ENCODE peak calls at places on chromosomes 11 and 22, in five cellular contexts. U, P, N, Z and J are unnamed samples.

GRCh38 chr11:67417425-67417824 is 1.9 kb downstream of the CARNS1 start:
- DNase-seq in N (no peak), U (no peak), Z (no peak), P (no peak), J (no peak)

GRCh38 chr11:128359515-128359914 is 227.8 kb downstream of the ETS1 start:
- DNase-seq in N (no peak), Z (peak; percentile 50), U (no peak), P (no peak), J (no peak)

GRCh38 chr11:119742263-119742861 is 13.4 kb upstream of the NECTIN1 start:
- DNase-seq in P (no peak), N (no peak), Z (peak; percentile 42), U (no peak), J (no peak)

GRCh38 chr22:30396871-30397655 is at the start of gene SEC14L2:
- DNase-seq in N (no peak), Z (peak; percentile 49), P (peak; percentile 33), U (no peak), J (no peak)

GRCh38 chr11:44277097-44278090 is 32.5 kb downstream of the ALX4 start:
- DNase-seq in Z (no peak), U (no peak), N (no peak), P (no peak), J (no peak)

GRCh38 chr11:35367491-35367890 is 51.9 kb downstream of the SLC1A2 start:
- DNase-seq in Z (peak; percentile 82), N (no peak), P (no peak), U (peak; percentile 56), J (no peak)

GRCh38 chr11:73173755-73174494 is 31.8 kb upstream of the FCHSD2 start:
- DNase-seq in U (no peak), N (no peak), Z (no peak), P (no peak), J (no peak)

GRCh38 chr11:64534950-64535349 is 56.1 kb upstream of the SLC22A12 start:
- DNase-seq in N (no peak), P (no peak), U (no peak), Z (no peak), J (no peak)

GRCh38 chr11:130070109-130070828 is 575 bp downstream of the APLP2 start:
- DNase-seq in Z (peak; percentile 32), U (no peak), P (no peak), N (no peak), J (no peak)

GRCh38 chr22:26586556-26587325 is 3.2 kb downstream of the TPST2 start:
- DNase-seq in U (no peak), Z (no peak), P (no peak), N (no peak), J (no peak)

GRCh38 chr22:28141614-28142013 is 222.6 kb upstream of the PITPNB start:
- DNase-seq in Z (peak; percentile 92), N (peak; percentile 65), P (no peak), U (peak; percentile 45), J (peak; percentile 57)

GRCh38 chr11:128824199-128825049 is 42.7 kb downstream of the KCNJ1 start:
- DNase-seq in N (no peak), P (no peak), U (no peak), Z (no peak), J (no peak)

GRCh38 chr11:96095884-96096301 is 172.0 kb upstream of the MTMR2 start:
- DNase-seq in N (no peak), P (no peak), U (no peak), Z (no peak), J (no peak)

GRCh38 chr22:32650553-32651345 is 150.8 kb upstream of the TIMP3 start:
- DNase-seq in N (no peak), P (no peak), Z (peak; percentile 57), U (no peak), J (no peak)

GRCh38 chr22:49763696-49764095 is 64.0 kb downstream of the BRD1 start:
- DNase-seq in N (no peak), U (no peak), P (no peak), Z (no peak), J (no peak)

GRCh38 chr11:130775306-130776043 is 140.8 kb downstream of the SNX19 start:
- DNase-seq in Z (peak; percentile 90), P (peak; percentile 35), U (no peak), N (peak; percentile 57), J (peak; percentile 79)

GRCh38 chr11:104333977-104334376 is 170.0 kb upstream of the PDGFD start:
- DNase-seq in U (no peak), Z (no peak), N (no peak), P (peak; percentile 34), J (no peak)

GRCh38 chr11:17457361-17458104 is 19.1 kb downstream of the ABCC8 start:
- DNase-seq in P (no peak), Z (no peak), U (no peak), N (no peak), J (no peak)

GRCh38 chr11:80937831-80938230 is 1497.0 kb upstream of the TENM4 start:
- DNase-seq in U (no peak), P (no peak), N (no peak), Z (peak; percentile 33), J (no peak)

GRCh38 chr22:29647954-29648737 is 44.7 kb downstream of the NF2 start:
- DNase-seq in Z (no peak), N (no peak), P (no peak), U (no peak), J (no peak)

GRCh38 chr11:31772412-31772811 is 38.7 kb downstream of the PAX6 start:
- DNase-seq in Z (peak; percentile 13), N (no peak), U (no peak), P (no peak), J (no peak)
- TF ChIP-seq CTCF in Z (no peak), N (no peak), U (no peak), P (no peak), J (no peak)

GRCh38 chr22:47151490-47151889 is 389.0 kb downstream of the TBC1D22A start:
- DNase-seq in U (no peak), N (no peak), P (no peak), Z (peak; percentile 52), J (no peak)
- H3K4me3 ChIP-seq in U (no peak overlapping the region), N (no peak overlapping the region), P (no peak overlapping the region), Z (no peak overlapping the region), J (no peak overlapping the region)

GRCh38 chr11:83558281-83558680 is 272.1 kb upstream of the CCDC90B start:
- DNase-seq in U (no peak), N (no peak), P (no peak), Z (no peak), J (no peak)
- TF ChIP-seq CTCF in U (no peak), N (no peak), P (no peak), Z (no peak), J (no peak)

DNA sequence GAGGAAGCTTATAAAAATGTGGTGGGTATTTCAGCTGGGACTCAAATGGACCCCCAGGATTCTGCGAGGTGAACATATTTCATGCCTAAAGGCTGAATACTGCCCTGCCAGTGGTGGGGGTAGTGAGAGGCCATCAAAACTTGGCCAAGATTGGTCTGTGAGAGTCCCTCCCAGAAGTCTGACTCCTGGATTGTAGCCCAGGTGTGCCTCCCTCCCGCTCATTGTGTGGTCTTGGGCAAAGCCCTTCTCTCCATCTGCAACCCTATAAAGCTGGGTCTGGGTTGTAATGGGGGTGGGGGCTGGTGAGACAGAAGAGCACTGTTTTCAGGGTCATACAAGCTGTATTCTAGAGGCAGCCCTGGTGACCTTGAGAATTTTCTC is 888 bp downstream of the HTATIP2 start:
- DNase-seq in P (no peak), N (no peak), Z (no peak), U (no peak), J (no peak)
- H3K4me3 ChIP-seq in P (peak overlapping the region; percentile 63), N (peak overlapping the region; percentile 68), Z (peak overlapping the region; percentile 85), U (peak overlapping the region; percentile 63), J (peak overlapping the region; percentile 63)

GRCh38 chr11:58578635-58579191 is at the start of gene ZFP91:
- DNase-seq in U (peak; percentile 97), P (peak; percentile 98), Z (peak; percentile 97), N (peak; percentile 92), J (peak; percentile 85)
- TF ChIP-seq CTCF in U (no peak), P (no peak), Z (no peak), N (no peak), J (no peak)

DNA sequence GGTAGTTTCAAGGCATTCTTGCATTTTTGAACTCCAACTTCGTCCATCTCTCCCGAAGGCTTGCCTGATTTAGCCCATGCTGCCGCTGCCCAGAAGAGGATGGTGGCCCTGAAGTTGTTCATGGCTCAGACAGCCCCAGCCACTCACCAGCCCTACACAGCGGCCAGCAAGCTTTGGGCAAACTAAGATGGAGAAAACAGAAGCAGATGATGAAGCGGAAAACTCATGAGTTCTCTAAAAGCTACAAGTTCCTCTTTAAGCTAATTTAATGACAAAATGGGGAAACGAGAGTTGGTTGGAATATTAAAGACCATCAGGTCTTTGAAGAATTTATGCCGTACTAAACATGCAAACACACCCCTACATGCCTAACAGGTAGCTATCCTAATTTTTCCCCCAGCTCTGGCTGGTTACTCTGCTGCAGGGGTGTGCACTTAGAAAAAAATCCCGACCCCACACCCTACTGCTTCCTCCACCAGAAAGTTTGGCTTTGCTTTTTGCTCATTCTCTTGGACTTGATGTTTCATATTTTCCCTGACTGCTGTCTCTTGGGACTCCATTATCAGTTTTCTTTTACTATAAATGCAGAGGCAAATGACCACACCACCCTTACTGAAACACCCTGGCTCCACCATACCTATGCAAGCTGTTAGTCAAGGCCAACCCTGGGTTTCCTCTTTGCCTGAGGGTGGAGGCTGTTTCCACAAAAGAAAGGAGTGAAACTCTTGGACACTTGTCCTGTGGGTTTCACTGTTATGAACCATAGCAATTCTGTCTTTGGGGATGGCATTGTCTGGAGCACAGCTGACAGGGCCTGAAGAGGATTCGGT is at the start of gene MPEG1:
- DNase-seq in U (no peak), N (no peak), P (no peak), Z (no peak), J (no peak)
- H3K4me3 ChIP-seq in U (no peak within 1 kb of the TSS), N (no peak within 1 kb of the TSS), P (no peak within 1 kb of the TSS), Z (no peak within 1 kb of the TSS), J (no peak within 1 kb of the TSS)

GRCh38 chr11:65872555-65873279 is at the start of gene EFEMP2:
- DNase-seq in U (no peak), Z (peak; percentile 56), N (no peak), P (no peak), J (no peak)

GRCh38 chr11:65873280-65874156 is 918 bp upstream of the EFEMP2 start:
- DNase-seq in P (peak; percentile 92), N (no peak), Z (peak; percentile 86), U (peak; percentile 78), J (no peak)

GRCh38 chr11:65870706-65871681 is 1.6 kb downstream of the EFEMP2 start:
- DNase-seq in Z (no peak), U (no peak), N (no peak), P (no peak), J (no peak)

GRCh38 chr11:65870307-65870658 is 2.3 kb downstream of the EFEMP2 start:
- DNase-seq in P (no peak), N (no peak), U (no peak), Z (no peak), J (no peak)

DNA sequence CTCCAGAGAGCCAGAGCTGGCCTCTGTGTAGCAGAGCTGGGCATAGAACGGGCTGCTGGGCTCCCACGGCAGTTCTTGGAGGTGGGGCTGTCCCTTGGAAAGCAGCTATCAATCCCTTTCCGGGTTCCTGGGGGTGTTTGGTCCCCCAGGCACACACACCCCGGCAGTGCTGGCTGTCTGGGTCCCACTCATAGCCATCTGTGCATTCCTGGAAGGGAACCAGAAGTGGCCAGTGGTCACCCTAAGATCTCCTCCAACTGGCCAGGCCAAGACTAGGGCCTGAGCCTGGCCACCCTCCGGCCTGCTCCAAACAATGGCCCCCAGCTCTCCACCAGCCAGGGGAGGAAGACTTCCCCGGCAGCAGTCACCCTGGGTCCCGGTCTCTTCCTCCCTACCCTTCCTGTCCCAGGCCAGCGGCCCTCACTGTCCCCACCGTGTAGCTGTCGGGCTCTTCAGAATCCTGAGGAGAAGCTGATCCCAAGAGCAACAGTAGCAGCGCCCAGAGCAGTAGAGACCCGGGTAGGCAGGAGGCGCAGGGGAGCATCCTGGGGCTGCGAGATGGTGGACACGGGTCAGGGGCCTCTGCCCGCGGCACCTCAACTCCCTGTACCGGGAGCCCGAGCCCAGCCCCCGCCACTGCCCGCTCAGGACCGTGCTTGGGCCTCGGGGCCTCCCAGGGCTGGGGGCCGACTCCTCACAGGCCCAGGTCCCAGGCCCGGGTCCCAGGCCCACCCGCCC is 620 bp downstream of the EFEMP2 start:
- DNase-seq in U (no peak), Z (peak; percentile 21), P (no peak), N (no peak), J (no peak)
- TF ChIP-seq CTCF in U (peak; percentile 39), Z (peak; percentile 22), P (no peak), N (peak; percentile 35), J (peak; percentile 45)